ENCODE peak calls at places on chromosome 15, in eight cellular contexts. One of them, this sample, is unnamed.

GRCh38 chr15:97892167-97892938 is 68.2 kb upstream of the ARRDC4 start:
- DNase-seq in GM23338: no peak
- DNase-seq in fibroblast of mammary gland: no peak
- DNase-seq in activated CD8-positive, alpha-beta T cell treated with anti-CD3 and anti-CD28 coated beads for 36 hours: no peak
- DNase-seq in tibial nerve: no peak
- DNase-seq in MM.1S: no peak
- DNase-seq in pancreas: no peak
- DNase-seq in ascending aorta: no peak
- DNase-seq in this sample: no peak

GRCh38 chr15:70956196-70956595 is 63.6 kb downstream of the LRRC49 start:
- DNase-seq in GM23338: no peak
- DNase-seq in fibroblast of mammary gland: peak; percentile 67
- DNase-seq in activated CD8-positive, alpha-beta T cell treated with anti-CD3 and anti-CD28 coated beads for 36 hours: no peak
- DNase-seq in tibial nerve: no peak
- DNase-seq in MM.1S: no peak
- DNase-seq in pancreas: no peak
- DNase-seq in ascending aorta: no peak
- DNase-seq in this sample: no peak

GRCh38 chr15:40110866-40111550 is 2.3 kb upstream of the BMF start:
- DNase-seq in GM23338: peak; percentile 27
- DNase-seq in fibroblast of mammary gland: no peak
- DNase-seq in activated CD8-positive, alpha-beta T cell treated with anti-CD3 and anti-CD28 coated beads for 36 hours: no peak
- DNase-seq in tibial nerve: no peak
- DNase-seq in MM.1S: no peak
- DNase-seq in pancreas: no peak
- DNase-seq in ascending aorta: no peak
- DNase-seq in this sample: no peak

GRCh38 chr15:62089616-62090015 is 22.8 kb downstream of the C2CD4A start:
- DNase-seq in GM23338: no peak
- DNase-seq in fibroblast of mammary gland: no peak
- DNase-seq in activated CD8-positive, alpha-beta T cell treated with anti-CD3 and anti-CD28 coated beads for 36 hours: no peak
- DNase-seq in tibial nerve: no peak
- DNase-seq in MM.1S: no peak
- DNase-seq in pancreas: no peak
- DNase-seq in ascending aorta: no peak
- DNase-seq in this sample: no peak

GRCh38 chr15:100307241-100307855 is 34.4 kb downstream of the ADAMTS17 start:
- DNase-seq in GM23338: no peak
- DNase-seq in fibroblast of mammary gland: no peak
- DNase-seq in activated CD8-positive, alpha-beta T cell treated with anti-CD3 and anti-CD28 coated beads for 36 hours: no peak
- DNase-seq in tibial nerve: no peak
- DNase-seq in MM.1S: no peak
- DNase-seq in pancreas: no peak
- DNase-seq in ascending aorta: no peak
- DNase-seq in this sample: no peak

GRCh38 chr15:75359537-75360250 is 8.7 kb downstream of the MAN2C1 start:
- DNase-seq in GM23338: no peak
- DNase-seq in fibroblast of mammary gland: no peak
- DNase-seq in activated CD8-positive, alpha-beta T cell treated with anti-CD3 and anti-CD28 coated beads for 36 hours: no peak
- DNase-seq in tibial nerve: no peak
- DNase-seq in MM.1S: no peak
- DNase-seq in pancreas: no peak
- DNase-seq in ascending aorta: no peak
- DNase-seq in this sample: no peak

GRCh38 chr15:72206677-72207000 is 9.1 kb upstream of the GRAMD2A start:
- DNase-seq in GM23338: no peak
- DNase-seq in fibroblast of mammary gland: no peak
- DNase-seq in activated CD8-positive, alpha-beta T cell treated with anti-CD3 and anti-CD28 coated beads for 36 hours: no peak
- DNase-seq in tibial nerve: no peak
- DNase-seq in MM.1S: no peak
- DNase-seq in pancreas: no peak
- DNase-seq in ascending aorta: no peak
- DNase-seq in this sample: no peak

GRCh38 chr15:24318981-24319380 is 356.6 kb upstream of the NPAP1 start:
- DNase-seq in GM23338: no peak
- DNase-seq in fibroblast of mammary gland: no peak
- DNase-seq in activated CD8-positive, alpha-beta T cell treated with anti-CD3 and anti-CD28 coated beads for 36 hours: no peak
- DNase-seq in tibial nerve: no peak
- DNase-seq in MM.1S: no peak
- DNase-seq in pancreas: no peak
- DNase-seq in ascending aorta: no peak
- DNase-seq in this sample: no peak

GRCh38 chr15:51718199-51718598 is 19.3 kb downstream of the LYSMD2 start:
- DNase-seq in GM23338: no peak
- DNase-seq in fibroblast of mammary gland: no peak
- DNase-seq in activated CD8-positive, alpha-beta T cell treated with anti-CD3 and anti-CD28 coated beads for 36 hours: no peak
- DNase-seq in tibial nerve: no peak
- DNase-seq in MM.1S: no peak
- DNase-seq in pancreas: no peak
- DNase-seq in ascending aorta: no peak
- DNase-seq in this sample: peak; percentile 47

GRCh38 chr15:32956006-32956405 is 238.2 kb downstream of the GREM1 start:
- DNase-seq in GM23338: peak; percentile 70
- DNase-seq in fibroblast of mammary gland: peak; percentile 86
- DNase-seq in activated CD8-positive, alpha-beta T cell treated with anti-CD3 and anti-CD28 coated beads for 36 hours: no peak
- DNase-seq in tibial nerve: no peak
- DNase-seq in MM.1S: no peak
- DNase-seq in pancreas: no peak
- DNase-seq in ascending aorta: no peak
- DNase-seq in this sample: no peak

GRCh38 chr15:66830358-66830757 is 128.3 kb downstream of the SMAD6 start:
- DNase-seq in GM23338: no peak
- DNase-seq in fibroblast of mammary gland: peak; percentile 83
- DNase-seq in activated CD8-positive, alpha-beta T cell treated with anti-CD3 and anti-CD28 coated beads for 36 hours: no peak
- DNase-seq in tibial nerve: no peak
- DNase-seq in MM.1S: no peak
- DNase-seq in pancreas: peak; percentile 46
- DNase-seq in ascending aorta: peak; percentile 78
- DNase-seq in this sample: no peak

GRCh38 chr15:68684476-68684875 is 105.7 kb downstream of the CORO2B start:
- DNase-seq in GM23338: no peak
- DNase-seq in fibroblast of mammary gland: no peak
- DNase-seq in activated CD8-positive, alpha-beta T cell treated with anti-CD3 and anti-CD28 coated beads for 36 hours: no peak
- DNase-seq in tibial nerve: no peak
- DNase-seq in MM.1S: no peak
- DNase-seq in pancreas: no peak
- DNase-seq in ascending aorta: peak; percentile 30
- DNase-seq in this sample: no peak

GRCh38 chr15:95134306-95135100 is 903.1 kb downstream of the MCTP2 start:
- DNase-seq in GM23338: no peak
- DNase-seq in fibroblast of mammary gland: no peak
- DNase-seq in activated CD8-positive, alpha-beta T cell treated with anti-CD3 and anti-CD28 coated beads for 36 hours: no peak
- DNase-seq in tibial nerve: no peak
- DNase-seq in MM.1S: no peak
- DNase-seq in pancreas: no peak
- DNase-seq in ascending aorta: no peak
- DNase-seq in this sample: no peak

DNA sequence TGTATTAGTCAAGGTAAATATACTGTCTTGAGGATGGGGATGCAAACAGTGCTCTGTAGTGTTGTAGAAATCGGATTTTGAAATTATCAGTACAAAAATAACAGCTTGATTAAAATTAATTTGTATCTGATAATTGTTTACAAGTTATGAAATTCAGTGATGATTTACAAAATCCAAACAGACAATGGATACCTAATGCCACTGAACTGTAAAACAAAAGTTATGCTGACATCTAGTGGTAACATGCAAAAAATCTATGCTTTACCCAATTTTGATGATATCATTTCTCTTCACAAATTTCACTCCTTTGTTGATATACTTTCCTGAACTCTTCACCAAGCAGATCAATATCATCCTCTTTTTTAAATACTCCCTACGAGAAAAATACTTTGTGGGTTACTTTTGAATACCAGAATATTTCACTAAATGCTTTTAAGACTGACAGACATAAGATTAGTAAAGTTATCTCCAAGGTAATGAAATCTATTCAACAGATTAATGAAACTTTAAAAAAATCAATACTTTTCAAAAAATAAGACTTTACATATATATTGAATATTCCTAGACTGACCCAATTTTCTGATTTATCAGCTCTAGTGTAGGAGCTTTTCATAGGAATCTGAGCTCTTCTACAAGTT is 36.0 kb downstream of the MNS1 start:
- DNase-seq in GM23338: peak; percentile 52
- DNase-seq in fibroblast of mammary gland: peak; percentile 51
- DNase-seq in activated CD8-positive, alpha-beta T cell treated with anti-CD3 and anti-CD28 coated beads for 36 hours: no peak
- DNase-seq in tibial nerve: no peak
- DNase-seq in MM.1S: peak; percentile 49
- DNase-seq in pancreas: no peak
- DNase-seq in ascending aorta: no peak
- DNase-seq in this sample: no peak
- TF ChIP-seq CTCF in GM23338: no peak
- TF ChIP-seq CTCF in fibroblast of mammary gland: peak; percentile 58
- TF ChIP-seq CTCF in activated CD8-positive, alpha-beta T cell treated with anti-CD3 and anti-CD28 coated beads for 36 hours: peak; percentile 73
- TF ChIP-seq CTCF in tibial nerve: peak; percentile 28
- TF ChIP-seq CTCF in MM.1S: peak; percentile 58
- TF ChIP-seq CTCF in pancreas: peak; percentile 24
- TF ChIP-seq CTCF in ascending aorta: peak; percentile 12
- TF ChIP-seq CTCF in this sample: peak; percentile 69

GRCh38 chr15:43187544-43188155 is 2.4 kb downstream of the CCNDBP1 start:
- DNase-seq in GM23338: peak; percentile 74
- DNase-seq in fibroblast of mammary gland: peak; percentile 70
- DNase-seq in activated CD8-positive, alpha-beta T cell treated with anti-CD3 and anti-CD28 coated beads for 36 hours: no peak
- DNase-seq in tibial nerve: no peak
- DNase-seq in MM.1S: peak; percentile 76
- DNase-seq in pancreas: no peak
- DNase-seq in ascending aorta: no peak
- DNase-seq in this sample: no peak

GRCh38 chr15:43184407-43185160 is 619 bp upstream of the CCNDBP1 start:
- DNase-seq in GM23338: no peak
- DNase-seq in fibroblast of mammary gland: no peak
- DNase-seq in activated CD8-positive, alpha-beta T cell treated with anti-CD3 and anti-CD28 coated beads for 36 hours: no peak
- DNase-seq in tibial nerve: no peak
- DNase-seq in MM.1S: no peak
- DNase-seq in pancreas: no peak
- DNase-seq in ascending aorta: no peak
- DNase-seq in this sample: no peak

GRCh38 chr15:43186003-43186353 is 775 bp downstream of the CCNDBP1 start:
- DNase-seq in GM23338: no peak
- DNase-seq in fibroblast of mammary gland: no peak
- DNase-seq in activated CD8-positive, alpha-beta T cell treated with anti-CD3 and anti-CD28 coated beads for 36 hours: no peak
- DNase-seq in tibial nerve: no peak
- DNase-seq in MM.1S: peak; percentile 19
- DNase-seq in pancreas: no peak
- DNase-seq in ascending aorta: no peak
- DNase-seq in this sample: no peak

GRCh38 chr15:43183270-43183669 is 1.9 kb upstream of the CCNDBP1 start:
- DNase-seq in GM23338: no peak
- DNase-seq in fibroblast of mammary gland: no peak
- DNase-seq in activated CD8-positive, alpha-beta T cell treated with anti-CD3 and anti-CD28 coated beads for 36 hours: no peak
- DNase-seq in tibial nerve: no peak
- DNase-seq in MM.1S: no peak
- DNase-seq in pancreas: no peak
- DNase-seq in ascending aorta: no peak
- DNase-seq in this sample: no peak

DNA sequence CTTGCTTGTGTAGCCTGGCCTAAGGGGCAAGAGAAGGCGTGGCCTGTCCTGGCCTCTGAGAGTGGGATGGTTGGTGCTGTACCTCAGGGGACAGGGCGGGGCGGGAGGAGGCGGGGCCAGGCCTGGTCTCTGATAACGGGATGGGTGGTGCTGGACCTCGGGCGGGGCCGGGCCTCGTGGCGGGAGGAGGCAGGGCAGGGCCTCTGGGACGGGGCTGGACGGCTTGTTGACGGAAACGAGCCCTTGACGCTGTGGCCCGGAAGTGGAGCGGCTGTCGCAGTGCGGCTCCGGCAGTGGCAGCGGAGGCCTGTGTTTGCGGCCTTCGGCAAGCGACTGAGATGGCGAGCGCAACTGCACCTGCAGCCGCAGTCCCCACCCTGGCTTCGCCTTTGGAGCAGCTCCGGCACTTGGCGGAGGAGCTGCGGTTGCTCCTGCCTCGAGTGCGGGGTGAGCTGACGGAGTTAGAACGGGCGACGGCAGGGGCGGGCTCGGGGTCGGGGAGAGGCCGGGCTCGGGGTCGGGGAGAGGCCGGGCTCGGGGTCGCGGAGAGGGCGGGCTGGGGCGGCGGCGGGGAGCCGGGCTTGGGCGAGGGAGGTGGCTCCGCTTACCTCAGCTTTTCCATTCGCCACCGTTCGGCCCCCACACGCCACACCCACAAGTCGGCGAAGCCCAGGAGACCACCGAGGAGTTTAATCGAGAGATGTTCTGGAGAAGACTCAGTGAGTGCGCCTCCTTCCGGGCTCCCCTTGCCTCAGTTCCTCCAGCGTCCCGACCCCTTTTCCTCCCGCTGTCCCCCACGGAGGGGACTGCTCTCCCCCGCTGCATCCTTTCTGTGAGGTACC is at the start of gene CCNDBP1:
- DNase-seq in GM23338: peak; percentile 98
- DNase-seq in fibroblast of mammary gland: peak; percentile 70
- DNase-seq in activated CD8-positive, alpha-beta T cell treated with anti-CD3 and anti-CD28 coated beads for 36 hours: peak; percentile 96
- DNase-seq in tibial nerve: peak; percentile 92
- DNase-seq in MM.1S: peak; percentile 97
- DNase-seq in pancreas: peak; percentile 96
- DNase-seq in ascending aorta: peak; percentile 97
- DNase-seq in this sample: peak; percentile 86
- TF ChIP-seq CTCF in GM23338: peak; percentile 48
- TF ChIP-seq CTCF in fibroblast of mammary gland: peak; percentile 25
- TF ChIP-seq CTCF in activated CD8-positive, alpha-beta T cell treated with anti-CD3 and anti-CD28 coated beads for 36 hours: peak; percentile 64
- TF ChIP-seq CTCF in tibial nerve: peak; percentile 5
- TF ChIP-seq CTCF in MM.1S: peak; percentile 40
- TF ChIP-seq CTCF in pancreas: no peak
- TF ChIP-seq CTCF in ascending aorta: peak; percentile 15
- TF ChIP-seq CTCF in this sample: peak; percentile 35

DNA sequence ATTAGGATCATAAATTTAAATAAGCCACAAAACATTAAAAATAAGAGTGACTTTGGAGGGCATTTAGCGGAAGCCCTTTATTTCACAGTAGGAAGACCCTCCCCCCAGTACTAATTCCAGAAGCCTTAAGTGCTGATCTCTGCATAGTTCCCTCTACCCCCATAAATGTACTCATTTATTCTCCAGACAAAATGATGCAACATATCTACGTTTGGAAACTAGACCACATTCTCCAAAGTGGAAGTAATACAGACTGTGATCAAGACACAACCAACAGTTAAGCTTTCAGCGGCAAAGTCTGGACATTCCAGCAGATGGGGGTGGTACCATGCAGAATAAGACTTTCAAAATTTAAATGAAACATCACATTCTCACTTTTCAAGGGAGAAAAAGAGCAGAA is 44.8 kb upstream of the RPS17 start:
- DNase-seq in GM23338: peak; percentile 44
- DNase-seq in fibroblast of mammary gland: peak; percentile 58
- DNase-seq in activated CD8-positive, alpha-beta T cell treated with anti-CD3 and anti-CD28 coated beads for 36 hours: no peak
- DNase-seq in tibial nerve: no peak
- DNase-seq in MM.1S: no peak
- DNase-seq in pancreas: no peak
- DNase-seq in ascending aorta: no peak
- DNase-seq in this sample: no peak
- TF ChIP-seq CTCF in GM23338: peak; percentile 48
- TF ChIP-seq CTCF in fibroblast of mammary gland: peak; percentile 21
- TF ChIP-seq CTCF in activated CD8-positive, alpha-beta T cell treated with anti-CD3 and anti-CD28 coated beads for 36 hours: no peak
- TF ChIP-seq CTCF in tibial nerve: no peak
- TF ChIP-seq CTCF in MM.1S: no peak
- TF ChIP-seq CTCF in pancreas: no peak
- TF ChIP-seq CTCF in ascending aorta: no peak
- TF ChIP-seq CTCF in this sample: no peak

DNA sequence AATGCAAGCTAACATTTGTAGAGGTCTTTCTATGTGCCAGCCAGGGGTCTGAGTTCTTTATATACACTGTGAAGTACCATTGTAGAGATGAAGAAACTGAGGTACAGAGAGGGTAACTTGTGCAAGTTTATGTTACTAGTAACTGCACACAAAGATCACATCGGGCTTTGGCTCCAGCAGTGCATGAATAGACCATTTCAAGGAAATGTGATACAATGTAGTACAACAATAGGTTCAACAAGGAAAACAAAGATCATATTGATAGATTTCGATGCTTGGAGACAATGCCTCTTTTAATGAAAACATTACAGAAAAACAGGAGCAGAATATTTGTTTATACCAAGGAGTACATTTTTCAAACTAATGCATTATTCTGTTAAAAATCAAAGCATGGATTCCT is 115.3 kb downstream of the POLR2M start:
- DNase-seq in GM23338: no peak
- DNase-seq in fibroblast of mammary gland: no peak
- DNase-seq in activated CD8-positive, alpha-beta T cell treated with anti-CD3 and anti-CD28 coated beads for 36 hours: no peak
- DNase-seq in tibial nerve: no peak
- DNase-seq in MM.1S: no peak
- DNase-seq in pancreas: no peak
- DNase-seq in ascending aorta: no peak
- DNase-seq in this sample: no peak
- TF ChIP-seq CTCF in GM23338: no peak
- TF ChIP-seq CTCF in fibroblast of mammary gland: no peak
- TF ChIP-seq CTCF in activated CD8-positive, alpha-beta T cell treated with anti-CD3 and anti-CD28 coated beads for 36 hours: no peak
- TF ChIP-seq CTCF in tibial nerve: no peak
- TF ChIP-seq CTCF in MM.1S: no peak
- TF ChIP-seq CTCF in pancreas: no peak
- TF ChIP-seq CTCF in ascending aorta: no peak
- TF ChIP-seq CTCF in this sample: no peak